ENCODE peak calls at places on chromosomes 12 and 14, in nine cellular contexts. One of them, this sample, is unnamed.

GRCh38 chr12:122932207-122932606 is 34.1 kb downstream of the ABCB9 start:
- DNase-seq in B cell: no peak
- DNase-seq in fibroblast of lung: no peak
- DNase-seq in H4: no peak
- DNase-seq in NCI-H1417: no peak
- DNase-seq in psoas muscle: no peak
- DNase-seq in iPS-NIHi11: no peak
- DNase-seq in endothelial cell: no peak
- DNase-seq in Daoy: no peak
- DNase-seq in this sample: no peak

GRCh38 chr12:119725523-119725922 is 57.6 kb downstream of the PRKAB1 start:
- DNase-seq in B cell: no peak
- DNase-seq in fibroblast of lung: peak
- DNase-seq in H4: no peak
- DNase-seq in NCI-H1417: no peak
- DNase-seq in psoas muscle: no peak
- DNase-seq in iPS-NIHi11: no peak
- DNase-seq in endothelial cell: no peak
- DNase-seq in Daoy: no peak
- DNase-seq in this sample: no peak

GRCh38 chr12:108565976-108566375 is 3.6 kb downstream of the ISCU start:
- DNase-seq in B cell: peak
- DNase-seq in fibroblast of lung: peak
- DNase-seq in H4: peak
- DNase-seq in NCI-H1417: peak
- DNase-seq in psoas muscle: peak
- DNase-seq in iPS-NIHi11: no peak
- DNase-seq in endothelial cell: no peak
- DNase-seq in Daoy: peak
- DNase-seq in this sample: peak

GRCh38 chr14:68020999-68021663 is 201.6 kb downstream of the RAD51B start:
- DNase-seq in B cell: peak
- DNase-seq in fibroblast of lung: no peak
- DNase-seq in H4: no peak
- DNase-seq in NCI-H1417: peak
- DNase-seq in psoas muscle: no peak
- DNase-seq in iPS-NIHi11: no peak
- DNase-seq in endothelial cell: no peak
- DNase-seq in Daoy: no peak
- DNase-seq in this sample: peak

GRCh38 chr14:95260537-95261440 is 58.9 kb downstream of the CLMN start:
- DNase-seq in B cell: no peak
- DNase-seq in fibroblast of lung: peak
- DNase-seq in H4: no peak
- DNase-seq in NCI-H1417: no peak
- DNase-seq in psoas muscle: no peak
- DNase-seq in iPS-NIHi11: no peak
- DNase-seq in endothelial cell: no peak
- DNase-seq in Daoy: peak
- DNase-seq in this sample: peak

GRCh38 chr12:52367876-52368275 is 595 bp upstream of the KRT85 start:
- DNase-seq in B cell: no peak
- DNase-seq in fibroblast of lung: no peak
- DNase-seq in H4: no peak
- DNase-seq in NCI-H1417: no peak
- DNase-seq in psoas muscle: no peak
- DNase-seq in iPS-NIHi11: no peak
- DNase-seq in endothelial cell: no peak
- DNase-seq in Daoy: no peak
- DNase-seq in this sample: no peak

GRCh38 chr12:9404469-9405260 is 196.5 kb upstream of the PZP start:
- DNase-seq in B cell: no peak
- DNase-seq in fibroblast of lung: no peak
- DNase-seq in H4: no peak
- DNase-seq in NCI-H1417: no peak
- DNase-seq in psoas muscle: no peak
- DNase-seq in iPS-NIHi11: peak
- DNase-seq in endothelial cell: peak
- DNase-seq in Daoy: no peak
- DNase-seq in this sample: no peak

GRCh38 chr12:43655586-43655985 is 103.0 kb downstream of the PUS7L start:
- DNase-seq in B cell: no peak
- DNase-seq in fibroblast of lung: peak
- DNase-seq in H4: peak
- DNase-seq in NCI-H1417: no peak
- DNase-seq in psoas muscle: no peak
- DNase-seq in iPS-NIHi11: no peak
- DNase-seq in endothelial cell: no peak
- DNase-seq in Daoy: no peak
- DNase-seq in this sample: no peak

GRCh38 chr14:103228076-103228806 is 105.0 kb downstream of the TNFAIP2 start:
- DNase-seq in B cell: no peak
- DNase-seq in fibroblast of lung: no peak
- DNase-seq in H4: no peak
- DNase-seq in NCI-H1417: no peak
- DNase-seq in psoas muscle: no peak
- DNase-seq in iPS-NIHi11: no peak
- DNase-seq in endothelial cell: no peak
- DNase-seq in Daoy: no peak
- DNase-seq in this sample: no peak

GRCh38 chr14:74035556-74035955 is 16.4 kb downstream of the BBOF1 start:
- DNase-seq in B cell: no peak
- DNase-seq in fibroblast of lung: peak
- DNase-seq in H4: no peak
- DNase-seq in NCI-H1417: no peak
- DNase-seq in psoas muscle: no peak
- DNase-seq in iPS-NIHi11: no peak
- DNase-seq in endothelial cell: no peak
- DNase-seq in Daoy: peak
- DNase-seq in this sample: no peak

GRCh38 chr12:71746983-71747611 is 7.6 kb upstream of the RAB21 start:
- DNase-seq in B cell: peak
- DNase-seq in fibroblast of lung: peak
- DNase-seq in H4: peak
- DNase-seq in NCI-H1417: peak
- DNase-seq in psoas muscle: no peak
- DNase-seq in iPS-NIHi11: peak
- DNase-seq in endothelial cell: peak
- DNase-seq in Daoy: peak
- DNase-seq in this sample: peak

GRCh38 chr12:25557830-25558436 is 4.8 kb upstream of the LMNTD1 start:
- DNase-seq in B cell: peak
- DNase-seq in fibroblast of lung: peak
- DNase-seq in H4: no peak
- DNase-seq in NCI-H1417: peak
- DNase-seq in psoas muscle: no peak
- DNase-seq in iPS-NIHi11: peak
- DNase-seq in endothelial cell: peak
- DNase-seq in Daoy: peak
- DNase-seq in this sample: peak

GRCh38 chr14:99420711-99421110 is 59.9 kb downstream of the SETD3 start:
- DNase-seq in B cell: peak
- DNase-seq in fibroblast of lung: peak
- DNase-seq in H4: no peak
- DNase-seq in NCI-H1417: no peak
- DNase-seq in psoas muscle: no peak
- DNase-seq in iPS-NIHi11: peak
- DNase-seq in endothelial cell: no peak
- DNase-seq in Daoy: no peak
- DNase-seq in this sample: no peak

GRCh38 chr12:47900480-47901129 is 4.2 kb downstream of the VDR start:
- DNase-seq in B cell: peak
- DNase-seq in fibroblast of lung: no peak
- DNase-seq in H4: no peak
- DNase-seq in NCI-H1417: no peak
- DNase-seq in psoas muscle: no peak
- DNase-seq in iPS-NIHi11: peak
- DNase-seq in endothelial cell: no peak
- DNase-seq in Daoy: no peak
- DNase-seq in this sample: no peak

GRCh38 chr12:109696485-109697269 is 16.9 kb upstream of the FAM222A start:
- DNase-seq in B cell: no peak
- DNase-seq in fibroblast of lung: no peak
- DNase-seq in H4: no peak
- DNase-seq in NCI-H1417: no peak
- DNase-seq in psoas muscle: no peak
- DNase-seq in iPS-NIHi11: no peak
- DNase-seq in endothelial cell: no peak
- DNase-seq in Daoy: peak
- DNase-seq in this sample: no peak

GRCh38 chr14:87901196-87901595 is 91.8 kb downstream of the GALC start:
- DNase-seq in B cell: no peak
- DNase-seq in fibroblast of lung: no peak
- DNase-seq in H4: no peak
- DNase-seq in NCI-H1417: no peak
- DNase-seq in psoas muscle: no peak
- DNase-seq in iPS-NIHi11: no peak
- DNase-seq in endothelial cell: no peak
- DNase-seq in Daoy: no peak
- DNase-seq in this sample: no peak

GRCh38 chr12:65905941-65906471 is 81.7 kb downstream of the HMGA2 start:
- DNase-seq in B cell: no peak
- DNase-seq in fibroblast of lung: no peak
- DNase-seq in H4: no peak
- DNase-seq in NCI-H1417: no peak
- DNase-seq in psoas muscle: no peak
- DNase-seq in iPS-NIHi11: no peak
- DNase-seq in endothelial cell: no peak
- DNase-seq in Daoy: no peak
- DNase-seq in this sample: no peak

GRCh38 chr12:120488057-120488660 is 7.8 kb upstream of the DYNLL1 start:
- DNase-seq in B cell: no peak
- DNase-seq in fibroblast of lung: no peak
- DNase-seq in H4: no peak
- DNase-seq in NCI-H1417: no peak
- DNase-seq in psoas muscle: no peak
- DNase-seq in iPS-NIHi11: no peak
- DNase-seq in endothelial cell: no peak
- DNase-seq in Daoy: no peak
- DNase-seq in this sample: no peak

GRCh38 chr14:23432102-23432925 is 3.1 kb downstream of the MYH7 start:
- DNase-seq in B cell: no peak
- DNase-seq in fibroblast of lung: no peak
- DNase-seq in H4: no peak
- DNase-seq in NCI-H1417: no peak
- DNase-seq in psoas muscle: no peak
- DNase-seq in iPS-NIHi11: no peak
- DNase-seq in endothelial cell: no peak
- DNase-seq in Daoy: no peak
- DNase-seq in this sample: no peak

GRCh38 chr14:72781476-72782181 is 112.3 kb downstream of the DPF3 start:
- DNase-seq in B cell: no peak
- DNase-seq in fibroblast of lung: peak
- DNase-seq in H4: no peak
- DNase-seq in NCI-H1417: no peak
- DNase-seq in psoas muscle: no peak
- DNase-seq in iPS-NIHi11: no peak
- DNase-seq in endothelial cell: no peak
- DNase-seq in Daoy: peak
- DNase-seq in this sample: no peak

GRCh38 chr14:32939254-32940065 is 781 bp downstream of the NPAS3 start:
- DNase-seq in B cell: no peak
- DNase-seq in fibroblast of lung: peak
- DNase-seq in H4: peak
- DNase-seq in NCI-H1417: peak
- DNase-seq in psoas muscle: peak
- DNase-seq in iPS-NIHi11: peak
- DNase-seq in endothelial cell: peak
- DNase-seq in Daoy: peak
- DNase-seq in this sample: peak

GRCh38 chr14:75626857-75627256 is 33.8 kb downstream of the ERG28 start:
- DNase-seq in B cell: no peak
- DNase-seq in fibroblast of lung: peak
- DNase-seq in H4: no peak
- DNase-seq in NCI-H1417: no peak
- DNase-seq in psoas muscle: no peak
- DNase-seq in iPS-NIHi11: no peak
- DNase-seq in endothelial cell: no peak
- DNase-seq in Daoy: no peak
- DNase-seq in this sample: no peak

GRCh38 chr14:73640796-73641195 is 4.0 kb upstream of the DNAL1 start:
- DNase-seq in B cell: peak
- DNase-seq in fibroblast of lung: no peak
- DNase-seq in H4: no peak
- DNase-seq in NCI-H1417: no peak
- DNase-seq in psoas muscle: no peak
- DNase-seq in iPS-NIHi11: no peak
- DNase-seq in endothelial cell: no peak
- DNase-seq in Daoy: no peak
- DNase-seq in this sample: no peak

GRCh38 chr12:132702640-132703039 is 8.0 kb upstream of the PGAM5 start:
- DNase-seq in B cell: no peak
- DNase-seq in fibroblast of lung: no peak
- DNase-seq in H4: no peak
- DNase-seq in NCI-H1417: no peak
- DNase-seq in psoas muscle: no peak
- DNase-seq in iPS-NIHi11: no peak
- DNase-seq in endothelial cell: no peak
- DNase-seq in Daoy: no peak
- DNase-seq in this sample: no peak

GRCh38 chr14:33777651-33778050 is 173.2 kb downstream of the EGLN3 start:
- DNase-seq in B cell: no peak
- DNase-seq in fibroblast of lung: no peak
- DNase-seq in H4: peak
- DNase-seq in NCI-H1417: no peak
- DNase-seq in psoas muscle: no peak
- DNase-seq in iPS-NIHi11: no peak
- DNase-seq in endothelial cell: no peak
- DNase-seq in Daoy: peak
- DNase-seq in this sample: peak

GRCh38 chr12:10184261-10184843 is 5.5 kb downstream of the TMEM52B start:
- DNase-seq in B cell: no peak
- DNase-seq in fibroblast of lung: peak
- DNase-seq in H4: peak
- DNase-seq in NCI-H1417: no peak
- DNase-seq in psoas muscle: no peak
- DNase-seq in iPS-NIHi11: no peak
- DNase-seq in endothelial cell: no peak
- DNase-seq in Daoy: no peak
- DNase-seq in this sample: peak

GRCh38 chr12:59736786-59737185 is 141.0 kb downstream of the SLC16A7 start:
- DNase-seq in B cell: no peak
- DNase-seq in fibroblast of lung: peak
- DNase-seq in H4: peak
- DNase-seq in NCI-H1417: peak
- DNase-seq in psoas muscle: no peak
- DNase-seq in iPS-NIHi11: no peak
- DNase-seq in endothelial cell: no peak
- DNase-seq in Daoy: peak
- DNase-seq in this sample: peak

GRCh38 chr14:26765768-26766550 is 168.1 kb upstream of the NOVA1 start:
- DNase-seq in B cell: no peak
- DNase-seq in fibroblast of lung: peak
- DNase-seq in H4: peak
- DNase-seq in NCI-H1417: no peak
- DNase-seq in psoas muscle: peak
- DNase-seq in iPS-NIHi11: no peak
- DNase-seq in endothelial cell: no peak
- DNase-seq in Daoy: peak
- DNase-seq in this sample: peak

GRCh38 chr12:70091021-70091521 is 152.2 kb upstream of the CNOT2 start:
- DNase-seq in B cell: no peak
- DNase-seq in fibroblast of lung: no peak
- DNase-seq in H4: no peak
- DNase-seq in NCI-H1417: no peak
- DNase-seq in psoas muscle: no peak
- DNase-seq in iPS-NIHi11: no peak
- DNase-seq in endothelial cell: no peak
- DNase-seq in Daoy: no peak
- DNase-seq in this sample: no peak

GRCh38 chr14:92850492-92850891 is 56.4 kb downstream of the GOLGA5 start:
- DNase-seq in B cell: no peak
- DNase-seq in fibroblast of lung: no peak
- DNase-seq in H4: no peak
- DNase-seq in NCI-H1417: no peak
- DNase-seq in psoas muscle: no peak
- DNase-seq in iPS-NIHi11: no peak
- DNase-seq in endothelial cell: no peak
- DNase-seq in Daoy: no peak
- DNase-seq in this sample: no peak

GRCh38 chr14:51095854-51096823 is 1.2 kb upstream of the TRIM9 start:
- DNase-seq in B cell: peak
- DNase-seq in fibroblast of lung: peak
- DNase-seq in H4: no peak
- DNase-seq in NCI-H1417: peak
- DNase-seq in psoas muscle: peak
- DNase-seq in iPS-NIHi11: no peak
- DNase-seq in endothelial cell: peak
- DNase-seq in Daoy: peak
- DNase-seq in this sample: peak